ENCODE peak calls at places on chromosomes 11 and 22, in seven cellular contexts. V is A549, X is HFF-Myc, E is psoas muscle, O is IMR-90, I is epithelial cell of esophagus, G is iPS DF 6.9. R is an unnamed sample.

GRCh38 chr11:20364412-20364792 is 888 bp downstream of the HTATIP2 start:
- DNase-seq in V (no peak), X (no peak), E (peak), O (no peak), I (no peak), G (no peak), R (no peak)

GRCh38 chr11:33689089-33689488 is 11.5 kb downstream of the C11orf91 start:
- DNase-seq in V (peak), X (no peak), E (no peak), O (no peak), I (peak), G (no peak), R (no peak)

GRCh38 chr22:41274856-41275255 is 11.1 kb downstream of the RANGAP1 start:
- DNase-seq in V (no peak), X (no peak), E (no peak), O (no peak), I (no peak), G (no peak), R (no peak)

GRCh38 chr22:50301581-50301991 is 5.9 kb downstream of the PLXNB2 start:
- DNase-seq in V (no peak), X (no peak), E (no peak), O (no peak), I (no peak), G (no peak), R (no peak)

GRCh38 chr11:16299884-16300778 is 56.2 kb downstream of the SOX6 start:
- DNase-seq in V (no peak), X (no peak), E (no peak), O (no peak), I (no peak), G (no peak), R (no peak)

GRCh38 chr11:86508604-86509471 is 134.2 kb downstream of the CCDC81 start:
- DNase-seq in V (peak), X (no peak), E (no peak), O (peak), I (peak), G (no peak), R (no peak)

GRCh38 chr11:64935634-64936081 is at the start of gene GPHA2:
- DNase-seq in V (no peak), X (peak), E (no peak), O (no peak), I (peak), G (no peak), R (no peak)

GRCh38 chr11:119030029-119030328 is 698 bp downstream of the SLC37A4 start:
- DNase-seq in V (no peak), X (no peak), E (no peak), O (no peak), I (no peak), G (no peak), R (no peak)

GRCh38 chr11:65492387-65492636 is 6.5 kb upstream of the MALAT1 start:
- DNase-seq in V (no peak), X (no peak), E (no peak), O (no peak), I (no peak), G (no peak), R (no peak)

GRCh38 chr11:91164452-91164822 is 941.6 kb upstream of the CHORDC1 start:
- DNase-seq in V (peak), X (no peak), E (no peak), O (no peak), I (no peak), G (no peak), R (no peak)

GRCh38 chr22:31870890-31871289 is 73.4 kb upstream of the YWHAH start:
- DNase-seq in V (peak), X (no peak), E (no peak), O (peak), I (peak), G (no peak), R (no peak)

GRCh38 chr11:35192347-35192746 is 53.4 kb downstream of the CD44 start:
- DNase-seq in V (no peak), X (no peak), E (peak), O (peak), I (no peak), G (no peak), R (no peak)

GRCh38 chr11:75639752-75640151 is 29.1 kb downstream of the MAP6 start:
- DNase-seq in V (no peak), X (no peak), E (peak), O (peak), I (no peak), G (no peak), R (peak)

GRCh38 chr11:9037046-9037780 is 33.4 kb upstream of the NRIP3 start:
- DNase-seq in V (no peak), X (no peak), E (no peak), O (no peak), I (no peak), G (no peak), R (no peak)

GRCh38 chr11:47144541-47144940 is 32.1 kb downstream of the ARFGAP2 start:
- DNase-seq in V (no peak), X (peak), E (no peak), O (no peak), I (no peak), G (no peak), R (no peak)

GRCh38 chr11:82308979-82309378 is 424.7 kb downstream of the FAM181B start:
- DNase-seq in V (no peak), X (no peak), E (no peak), O (no peak), I (no peak), G (no peak), R (no peak)

GRCh38 chr22:47710135-47710534 is 947.7 kb downstream of the TBC1D22A start:
- DNase-seq in V (no peak), X (no peak), E (no peak), O (no peak), I (no peak), G (no peak), R (no peak)

GRCh38 chr22:50600967-50601668 is 525 bp downstream of the MAPK8IP2 start:
- DNase-seq in V (no peak), X (no peak), E (no peak), O (no peak), I (no peak), G (no peak), R (no peak)

GRCh38 chr22:44566911-44567310 is 68.9 kb upstream of the RTL6 start:
- DNase-seq in V (no peak), X (no peak), E (no peak), O (no peak), I (no peak), G (no peak), R (peak)

GRCh38 chr22:33605201-33605600 is 315.1 kb downstream of the LARGE1 start:
- DNase-seq in V (no peak), X (peak), E (no peak), O (no peak), I (no peak), G (no peak), R (no peak)

GRCh38 chr11:20089357-20089756 is 70.9 kb downstream of the DBX1 start:
- DNase-seq in V (no peak), X (no peak), E (no peak), O (no peak), I (no peak), G (no peak), R (no peak)

GRCh38 chr11:17386331-17387084 is 2.0 kb downstream of the KCNJ11 start:
- DNase-seq in V (peak), X (no peak), E (peak), O (peak), I (peak), G (no peak), R (peak)

GRCh38 chr22:48948575-48949170 is 879.0 kb downstream of the BRD1 start:
- DNase-seq in V (no peak), X (no peak), E (no peak), O (no peak), I (no peak), G (no peak), R (no peak)

GRCh38 chr11:86941077-86941870 is 13.9 kb downstream of the FZD4 start:
- DNase-seq in V (no peak), X (no peak), E (no peak), O (peak), I (no peak), G (no peak), R (no peak)

GRCh38 chr22:40728731-40729189 is 49.5 kb downstream of the MCHR1 start:
- DNase-seq in V (no peak), X (no peak), E (no peak), O (no peak), I (peak), G (no peak), R (no peak)

GRCh38 chr11:126371595-126371994 is 16.1 kb downstream of the ST3GAL4 start:
- DNase-seq in V (no peak), X (no peak), E (no peak), O (no peak), I (no peak), G (no peak), R (no peak)

GRCh38 chr11:736431-736830 is 10.8 kb upstream of the TALDO1 start:
- DNase-seq in V (no peak), X (no peak), E (no peak), O (no peak), I (no peak), G (no peak), R (no peak)

GRCh38 chr11:742571-743201 is 4.6 kb upstream of the TALDO1 start:
- DNase-seq in V (no peak), X (no peak), E (no peak), O (no peak), I (no peak), G (no peak), R (no peak)

GRCh38 chr11:742156-742546 is 5.1 kb upstream of the TALDO1 start:
- DNase-seq in V (no peak), X (no peak), E (no peak), O (no peak), I (peak), G (no peak), R (no peak)

GRCh38 chr11:733072-733471 is 14.2 kb upstream of the TALDO1 start:
- DNase-seq in V (no peak), X (no peak), E (no peak), O (no peak), I (no peak), G (no peak), R (no peak)

DNA sequence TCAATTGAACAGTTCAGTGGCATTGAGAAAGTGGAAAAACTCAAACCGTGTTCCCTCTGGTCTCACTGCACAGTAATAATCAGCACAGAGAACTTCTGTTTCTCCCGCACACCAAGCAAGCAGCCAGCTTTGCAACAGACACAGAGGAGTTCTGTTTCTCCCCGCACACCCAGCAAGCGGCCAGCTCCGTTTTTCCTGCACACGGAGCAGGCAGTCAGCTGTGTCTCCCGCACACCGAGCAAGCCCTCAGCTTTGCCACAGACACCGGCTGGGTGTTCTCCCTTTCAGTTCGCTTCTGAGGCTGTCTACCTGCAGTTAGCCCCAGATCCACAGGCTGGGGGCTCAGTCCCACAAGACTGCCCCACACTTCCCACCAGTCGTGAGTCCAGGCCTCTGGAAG is 9.9 kb upstream of the TALDO1 start:
- DNase-seq in V (no peak), X (no peak), E (no peak), O (no peak), I (no peak), G (no peak), R (no peak)
- H3K4me3 ChIP-seq in V (no peak), X (no peak), E (no peak), O (no peak), I (no peak), G (no peak), R (no peak)

GRCh38 chr11:77067776-77068460 is 1.1 kb downstream of the CAPN5 start:
- DNase-seq in V (no peak), X (no peak), E (no peak), O (no peak), I (no peak), G (no peak), R (no peak)
- H3K4me3 ChIP-seq in V (peak), X (peak), E (no peak), O (peak), I (no peak), G (no peak), R (peak)

GRCh38 chr11:15268598-15268997 is 153.9 kb downstream of the INSC start:
- DNase-seq in V (no peak), X (no peak), E (no peak), O (no peak), I (no peak), G (no peak), R (no peak)

DNA sequence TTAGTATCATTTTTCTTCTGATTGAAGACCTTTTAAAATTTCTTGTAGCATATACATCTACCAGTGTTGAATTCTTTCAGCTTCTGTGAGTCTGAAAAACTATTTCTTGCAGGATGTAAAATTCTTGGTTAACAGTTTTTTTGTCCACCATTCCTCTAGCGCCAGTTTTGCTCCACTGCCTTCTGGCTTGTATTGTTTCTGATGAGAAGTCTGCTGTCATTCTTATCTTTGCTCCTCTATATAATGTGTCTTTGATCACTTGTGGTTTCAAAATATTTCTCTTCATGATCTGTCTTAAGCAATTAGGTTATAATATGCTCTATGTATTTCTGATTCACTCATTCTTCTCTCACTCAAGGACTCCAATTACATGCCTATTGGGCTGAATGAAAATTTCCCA is 152.3 kb downstream of the INSC start:
- DNase-seq in V (no peak), X (no peak), E (no peak), O (no peak), I (no peak), G (no peak), R (no peak)
- H3K4me3 ChIP-seq in V (no peak), X (no peak), E (no peak), O (no peak), I (no peak), G (no peak), R (no peak)

DNA sequence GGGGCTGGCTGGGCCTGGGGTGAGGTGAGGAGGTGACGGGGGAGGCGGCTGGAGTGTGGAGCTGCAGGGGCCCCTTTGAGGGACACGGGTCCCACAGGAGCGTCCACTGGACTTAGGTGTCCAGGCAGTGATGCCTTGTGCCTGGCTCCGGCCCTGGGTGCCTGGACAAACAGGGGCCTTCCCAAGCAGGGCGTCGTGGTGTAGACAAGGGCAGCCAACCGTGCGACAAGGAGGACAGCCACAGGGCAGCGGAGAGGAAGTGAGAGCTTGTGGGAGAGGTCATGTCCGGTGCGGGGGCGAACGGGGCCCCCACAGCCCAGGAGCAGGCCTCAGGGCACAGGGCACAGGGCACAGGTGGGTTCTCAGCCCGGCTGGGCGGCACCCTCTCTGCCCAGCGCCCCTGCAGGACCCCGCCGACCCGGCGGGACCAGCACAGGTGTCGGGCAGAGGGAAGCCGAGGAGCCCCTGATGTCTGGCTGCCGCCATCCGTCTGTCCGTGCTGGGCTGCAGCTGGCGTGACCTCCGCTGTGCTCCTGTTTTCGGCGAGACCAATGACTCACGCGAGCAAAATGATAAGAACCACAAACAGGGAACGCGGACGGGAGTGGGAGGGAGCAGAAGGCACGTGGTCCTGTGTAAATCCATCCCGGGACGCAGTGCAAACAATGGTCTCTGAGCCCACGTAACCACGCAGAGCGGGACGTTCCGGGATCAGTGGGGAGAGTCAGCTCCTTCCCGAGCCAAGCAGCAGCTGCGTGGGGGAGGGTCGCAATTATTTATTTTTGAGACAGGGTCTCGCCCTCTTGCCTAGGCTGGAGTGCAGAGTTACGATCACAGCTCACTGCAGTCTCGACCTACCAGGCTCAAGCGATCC is 49.1 kb upstream of the A4GALT start:
- DNase-seq in V (peak), X (no peak), E (peak), O (peak), I (peak), G (no peak), R (peak)
- H3K4me3 ChIP-seq in V (no peak), X (no peak), E (peak), O (no peak), I (no peak), G (no peak), R (peak)

GRCh38 chr11:10305964-10306918 is 1.4 kb downstream of the ADM start:
- DNase-seq in V (peak), X (no peak), E (peak), O (peak), I (peak), G (no peak), R (no peak)
- H3K4me3 ChIP-seq in V (peak), X (peak), E (peak), O (peak), I (peak), G (peak), R (peak)

R was measured in ascending aorta.